ENCODE peak calls at places on chromosomes 12 and 14, in five cellular contexts. A is HepG2, P is K562, W is A549, S is WTC11. Y is an unnamed sample.
A peak's percentile ranks its signal among the peaks of the same experiment; 100 is the strongest.

GRCh38 chr14:34368115-34368970 is 93.7 kb downstream of the SPTSSA start:
- DNase-seq in W (peak; percentile 82), P (no peak), S (no peak), A (peak; percentile 84), Y (no peak)

GRCh38 chr14:26216797-26217196 is 381.0 kb downstream of the NOVA1 start:
- DNase-seq in A (no peak), P (no peak), W (no peak), S (no peak), Y (no peak)

GRCh38 chr14:95026851-95027463 is 130.4 kb downstream of the DICER1 start:
- DNase-seq in P (no peak), A (no peak), W (no peak), S (no peak), Y (no peak)

GRCh38 chr12:31590730-31591307 is at the start of gene DENND5B:
- DNase-seq in S (peak; percentile 67), P (peak; percentile 80), A (peak; percentile 50), W (peak; percentile 78), Y (no peak)

GRCh38 chr12:113249546-113249945 is 28.3 kb downstream of the TPCN1 start:
- DNase-seq in A (no peak), W (no peak), S (no peak), P (no peak), Y (no peak)

GRCh38 chr14:59278111-59278510 is 89.6 kb downstream of the DAAM1 start:
- DNase-seq in A (peak; percentile 91), W (peak; percentile 82), P (peak; percentile 29), S (no peak), Y (no peak)

GRCh38 chr12:92020983-92021664 is 124.5 kb downstream of the BTG1 start:
- DNase-seq in S (no peak), P (no peak), W (no peak), A (no peak), Y (no peak)

GRCh38 chr14:91405241-91405721 is 12.3 kb downstream of the CCDC88C start:
- DNase-seq in S (no peak), A (no peak), W (no peak), P (no peak), Y (no peak)

GRCh38 chr14:104795781-104796681 is 483 bp upstream of the AKT1 start:
- DNase-seq in S (no peak), P (peak; percentile 33), A (peak; percentile 60), W (no peak), Y (no peak)

GRCh38 chr14:21476526-21476924 is 234 bp downstream of the RAB2B start:
- DNase-seq in W (no peak), A (peak; percentile 88), P (peak; percentile 79), S (peak; percentile 81), Y (no peak)

GRCh38 chr14:22512106-22512814 is 76.8 kb downstream of the DAD1 start:
- DNase-seq in W (no peak), S (no peak), A (no peak), P (no peak), Y (no peak)

GRCh38 chr12:9730591-9730990 is 2.3 kb downstream of the CLECL1 start:
- DNase-seq in S (no peak), A (no peak), P (no peak), W (no peak), Y (no peak)

GRCh38 chr12:1927751-1928351 is 9.4 kb upstream of the CACNA2D4 start:
- DNase-seq in W (no peak), A (no peak), P (no peak), S (no peak), Y (no peak)

GRCh38 chr12:60070541-60070940 is 474.7 kb downstream of the SLC16A7 start:
- DNase-seq in P (no peak), W (no peak), A (no peak), S (no peak), Y (no peak)

GRCh38 chr12:104478396-104479140 is 21.8 kb downstream of the CHST11 start:
- DNase-seq in S (no peak), P (peak; percentile 23), W (no peak), A (no peak), Y (peak; percentile 80)

GRCh38 chr14:93033983-93034670 is 81.6 kb downstream of the ITPK1 start:
- DNase-seq in A (no peak), S (peak; percentile 66), P (peak; percentile 53), W (no peak), Y (no peak)

GRCh38 chr12:46459111-46459510 is 86.5 kb upstream of the SLC38A2 start:
- DNase-seq in P (no peak), A (no peak), W (no peak), S (no peak), Y (no peak)

GRCh38 chr12:68406134-68406576 is 74.0 kb upstream of the MDM1 start:
- DNase-seq in P (no peak), W (peak; percentile 59), S (peak; percentile 18), A (peak; percentile 10), Y (no peak)

GRCh38 chr12:79455314-79455713 is 235.4 kb downstream of the PAWR start:
- DNase-seq in W (no peak), S (no peak), A (no peak), P (no peak), Y (no peak)

GRCh38 chr12:106600503-106600902 is 17.7 kb downstream of the RFX4 start:
- DNase-seq in W (no peak), S (no peak), P (no peak), A (no peak), Y (no peak)

GRCh38 chr14:73743431-73743931 is 29.3 kb upstream of the PNMA1 start:
- DNase-seq in W (no peak), P (no peak), A (no peak), S (no peak), Y (no peak)

GRCh38 chr14:104114421-104115130 is 23.8 kb upstream of the KIF26A start:
- DNase-seq in S (no peak), W (no peak), P (no peak), A (no peak), Y (no peak)

GRCh38 chr12:50715174-50715573 is 48.7 kb upstream of the ATF1 start:
- DNase-seq in A (no peak), W (no peak), P (no peak), S (no peak), Y (no peak)

GRCh38 chr14:47278233-47278842 is 397.1 kb downstream of the MDGA2 start:
- DNase-seq in W (peak; percentile 31), P (peak; percentile 10), A (peak; percentile 11), S (peak; percentile 72), Y (no peak)
- TF ChIP-seq ESRRA in W (no peak), P (no peak), A (no peak), S (no peak), Y (no peak)

GRCh38 chr12:86389949-86390348 is 133.8 kb upstream of the MGAT4C start:
- DNase-seq in S (no peak), P (no peak), W (no peak), A (no peak), Y (no peak)
- TF ChIP-seq ESRRA in S (no peak), P (no peak), W (no peak), A (no peak), Y (no peak)

GRCh38 chr14:77045570-77045890 is 17.0 kb upstream of the IRF2BPL start:
- DNase-seq in P (no peak), W (no peak), A (no peak), S (no peak), Y (no peak)

GRCh38 chr14:77043984-77044485 is 15.5 kb upstream of the IRF2BPL start:
- DNase-seq in P (no peak), W (no peak), A (no peak), S (no peak), Y (no peak)

GRCh38 chr14:77044776-77045569 is 16.5 kb upstream of the IRF2BPL start:
- DNase-seq in A (peak; percentile 74), S (no peak), W (peak; percentile 70), P (no peak), Y (no peak)

GRCh38 chr14:77041837-77042557 is 13.5 kb upstream of the IRF2BPL start:
- DNase-seq in A (no peak), P (no peak), W (no peak), S (no peak), Y (no peak)

DNA sequence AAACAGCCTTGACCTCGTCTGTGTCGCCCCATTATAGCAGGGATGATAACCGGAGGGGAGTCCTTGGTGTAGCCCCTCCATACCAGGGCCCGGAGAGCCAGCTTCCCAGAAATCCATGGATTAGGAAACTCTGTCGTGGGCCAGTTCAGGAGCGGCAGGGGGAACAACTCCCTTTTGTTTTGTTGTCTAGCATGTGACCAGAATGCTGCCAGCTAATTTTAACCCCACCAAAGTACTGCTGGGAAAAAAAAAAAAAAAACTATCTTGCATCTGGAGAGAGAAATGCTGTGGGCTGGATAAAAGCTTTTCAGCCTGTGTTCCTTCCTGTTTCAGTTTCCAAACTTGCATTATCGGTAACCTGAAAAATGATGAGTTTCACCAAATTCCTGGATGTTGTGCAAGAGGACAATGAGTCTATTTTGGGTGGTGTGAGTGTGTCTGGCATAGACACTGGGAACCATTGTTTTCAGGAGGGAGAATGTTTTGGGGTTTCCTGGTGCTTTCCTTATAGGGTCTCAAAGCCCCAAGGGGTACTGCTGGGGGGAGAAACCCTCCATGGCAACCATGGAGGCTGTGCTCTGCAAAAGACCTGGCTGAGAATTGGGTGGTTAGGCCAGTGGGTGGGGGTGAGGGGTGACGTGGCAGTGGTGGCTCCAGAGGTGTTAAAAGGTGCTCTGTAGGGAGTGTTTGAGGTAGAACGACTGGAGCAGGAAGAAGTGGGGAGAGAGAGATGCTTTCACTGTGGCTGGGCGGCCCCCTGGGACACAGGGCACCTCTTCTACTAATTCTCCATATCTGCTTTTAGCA is 14.9 kb upstream of the IRF2BPL start:
- DNase-seq in P (no peak), W (peak; percentile 49), A (peak; percentile 89), S (no peak), Y (peak; percentile 60)
- TF ChIP-seq ESRRA in P (no peak), W (no peak), A (no peak), S (no peak), Y (no peak)

DNA sequence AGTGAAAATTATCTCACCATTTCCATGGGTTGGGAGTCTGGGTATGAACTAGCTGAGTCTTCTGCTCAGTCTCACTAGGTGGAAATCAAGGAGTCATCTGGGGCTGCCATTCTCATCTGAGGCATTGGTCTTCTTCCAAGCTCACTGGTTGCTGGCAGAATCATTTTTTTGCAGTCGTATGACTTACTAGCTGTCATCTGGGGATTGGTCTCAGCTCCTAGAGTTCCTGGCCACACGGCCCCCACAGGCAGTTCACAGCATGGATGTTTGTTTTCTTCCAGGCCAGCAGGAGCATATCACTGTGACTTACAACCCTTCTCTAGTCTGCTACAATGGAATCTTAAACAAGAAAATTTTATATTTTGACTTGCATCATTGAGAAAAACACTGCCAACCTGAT is 18.6 kb upstream of the OR10AD1 start:
- DNase-seq in P (no peak), S (no peak), W (no peak), A (no peak), Y (no peak)
- TF ChIP-seq ESRRA in P (no peak), S (no peak), W (no peak), A (no peak), Y (no peak)

DNA sequence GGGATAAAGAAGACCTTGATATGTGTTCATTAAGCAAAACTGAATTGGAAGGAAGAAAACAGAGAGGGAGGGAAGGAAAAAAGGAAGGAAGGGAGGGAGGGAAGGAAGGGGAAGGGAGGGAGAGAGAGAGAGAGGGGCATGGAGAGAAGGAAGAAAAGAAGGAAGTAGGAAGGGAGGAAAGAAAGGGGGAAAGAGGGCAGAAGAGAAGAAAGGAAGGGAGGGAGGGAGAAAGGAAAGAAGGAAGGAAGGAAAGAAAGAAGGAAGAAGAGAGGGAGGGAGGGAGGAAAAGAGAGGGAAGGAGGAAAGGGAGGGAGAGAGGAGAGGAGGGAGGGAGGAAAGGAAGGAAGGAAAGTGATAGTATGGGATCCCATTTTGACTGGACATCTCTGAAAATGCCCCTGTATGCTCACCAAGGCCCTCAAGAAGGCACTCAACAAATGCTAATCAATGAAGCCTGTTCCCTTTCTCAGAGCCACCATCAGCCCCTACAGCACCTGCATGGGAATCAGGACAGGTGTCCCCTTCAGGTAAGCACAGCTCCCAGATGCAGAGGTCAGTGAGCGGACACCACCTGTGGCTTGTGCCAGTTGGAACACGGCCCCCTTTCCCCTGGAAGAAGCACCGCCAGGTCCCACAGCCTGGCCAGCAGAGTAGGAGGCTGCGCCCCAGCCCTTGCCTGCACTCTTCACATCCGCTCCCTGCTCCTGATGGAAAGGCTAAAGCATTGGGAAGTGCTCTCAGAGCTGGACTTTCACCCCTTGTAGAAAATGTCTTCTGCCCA is 161.4 kb upstream of the DIO3 start:
- DNase-seq in P (no peak), A (no peak), S (no peak), W (no peak), Y (no peak)
- TF ChIP-seq ESRRA in P (no peak), A (no peak), S (no peak), W (no peak), Y (no peak)